ENCODE peak calls at places on chromosome 17, in five cellular contexts. One of them, this sample, is unnamed.
A peak's percentile ranks its signal among the peaks of the same experiment; 100 is the strongest.

GRCh38 chr17:32551186-32551955 is 64.6 kb downstream of the CDK5R1 start:
- DNase-seq in mucosa of descending colon: no peak
- DNase-seq in A673: no peak
- DNase-seq in stimulated activated CD4-positive, alpha-beta T cell treated with anti-CD3 and anti-CD28 coated beads, Interleukin-15, amount 100 ng/mL, for 1 hour: no peak
- DNase-seq in H4: peak; percentile 23
- DNase-seq in this sample: no peak

GRCh38 chr17:79632432-79632735 is 21.5 kb upstream of the RBFOX3 start:
- DNase-seq in mucosa of descending colon: no peak
- DNase-seq in A673: no peak
- DNase-seq in stimulated activated CD4-positive, alpha-beta T cell treated with anti-CD3 and anti-CD28 coated beads, Interleukin-15, amount 100 ng/mL, for 1 hour: no peak
- DNase-seq in H4: no peak
- DNase-seq in this sample: peak; percentile 1

GRCh38 chr17:62105361-62105760 is 40.3 kb upstream of the MED13 start:
- DNase-seq in mucosa of descending colon: no peak
- DNase-seq in A673: no peak
- DNase-seq in stimulated activated CD4-positive, alpha-beta T cell treated with anti-CD3 and anti-CD28 coated beads, Interleukin-15, amount 100 ng/mL, for 1 hour: no peak
- DNase-seq in H4: no peak
- DNase-seq in this sample: no peak

GRCh38 chr17:27562777-27563455 is 68.1 kb upstream of the LGALS9 start:
- DNase-seq in mucosa of descending colon: no peak
- DNase-seq in A673: no peak
- DNase-seq in stimulated activated CD4-positive, alpha-beta T cell treated with anti-CD3 and anti-CD28 coated beads, Interleukin-15, amount 100 ng/mL, for 1 hour: no peak
- DNase-seq in H4: no peak
- DNase-seq in this sample: no peak

GRCh38 chr17:28391401-28391800 is 14.6 kb downstream of the SLC46A1 start:
- DNase-seq in mucosa of descending colon: no peak
- DNase-seq in A673: no peak
- DNase-seq in stimulated activated CD4-positive, alpha-beta T cell treated with anti-CD3 and anti-CD28 coated beads, Interleukin-15, amount 100 ng/mL, for 1 hour: no peak
- DNase-seq in H4: no peak
- DNase-seq in this sample: no peak

GRCh38 chr17:71455219-71455618 is 665.6 kb upstream of the SOX9 start:
- DNase-seq in mucosa of descending colon: no peak
- DNase-seq in A673: no peak
- DNase-seq in stimulated activated CD4-positive, alpha-beta T cell treated with anti-CD3 and anti-CD28 coated beads, Interleukin-15, amount 100 ng/mL, for 1 hour: no peak
- DNase-seq in H4: no peak
- DNase-seq in this sample: no peak

GRCh38 chr17:63474174-63474913 is 2.5 kb upstream of the ACE start:
- DNase-seq in mucosa of descending colon: no peak
- DNase-seq in A673: no peak
- DNase-seq in stimulated activated CD4-positive, alpha-beta T cell treated with anti-CD3 and anti-CD28 coated beads, Interleukin-15, amount 100 ng/mL, for 1 hour: no peak
- DNase-seq in H4: peak; percentile 53
- DNase-seq in this sample: no peak

GRCh38 chr17:34133350-34133749 is 121.7 kb upstream of the CCL2 start:
- DNase-seq in mucosa of descending colon: no peak
- DNase-seq in A673: no peak
- DNase-seq in stimulated activated CD4-positive, alpha-beta T cell treated with anti-CD3 and anti-CD28 coated beads, Interleukin-15, amount 100 ng/mL, for 1 hour: no peak
- DNase-seq in H4: no peak
- DNase-seq in this sample: no peak

GRCh38 chr17:35705705-35706104 is 25.7 kb upstream of the RASL10B start:
- DNase-seq in mucosa of descending colon: no peak
- DNase-seq in A673: no peak
- DNase-seq in stimulated activated CD4-positive, alpha-beta T cell treated with anti-CD3 and anti-CD28 coated beads, Interleukin-15, amount 100 ng/mL, for 1 hour: no peak
- DNase-seq in H4: no peak
- DNase-seq in this sample: no peak

GRCh38 chr17:30477758-30478115 is 529 bp downstream of the GOSR1 start:
- DNase-seq in mucosa of descending colon: no peak
- DNase-seq in A673: no peak
- DNase-seq in stimulated activated CD4-positive, alpha-beta T cell treated with anti-CD3 and anti-CD28 coated beads, Interleukin-15, amount 100 ng/mL, for 1 hour: no peak
- DNase-seq in H4: no peak
- DNase-seq in this sample: no peak

GRCh38 chr17:27106982-27107360 is 186.9 kb upstream of the WSB1 start:
- DNase-seq in mucosa of descending colon: no peak
- DNase-seq in A673: no peak
- DNase-seq in stimulated activated CD4-positive, alpha-beta T cell treated with anti-CD3 and anti-CD28 coated beads, Interleukin-15, amount 100 ng/mL, for 1 hour: no peak
- DNase-seq in H4: no peak
- DNase-seq in this sample: no peak

GRCh38 chr17:1769826-1770477 is 8.1 kb downstream of the SERPINF1 start:
- DNase-seq in mucosa of descending colon: no peak
- DNase-seq in A673: no peak
- DNase-seq in stimulated activated CD4-positive, alpha-beta T cell treated with anti-CD3 and anti-CD28 coated beads, Interleukin-15, amount 100 ng/mL, for 1 hour: no peak
- DNase-seq in H4: peak; percentile 5
- DNase-seq in this sample: no peak

GRCh38 chr17:57355090-57355859 is 99.0 kb downstream of the MSI2 start:
- DNase-seq in mucosa of descending colon: no peak
- DNase-seq in A673: no peak
- DNase-seq in stimulated activated CD4-positive, alpha-beta T cell treated with anti-CD3 and anti-CD28 coated beads, Interleukin-15, amount 100 ng/mL, for 1 hour: no peak
- DNase-seq in H4: no peak
- DNase-seq in this sample: no peak

GRCh38 chr17:73462830-73463229 is 151.0 kb upstream of the CDC42EP4 start:
- DNase-seq in mucosa of descending colon: no peak
- DNase-seq in A673: no peak
- DNase-seq in stimulated activated CD4-positive, alpha-beta T cell treated with anti-CD3 and anti-CD28 coated beads, Interleukin-15, amount 100 ng/mL, for 1 hour: no peak
- DNase-seq in H4: no peak
- DNase-seq in this sample: no peak

GRCh38 chr17:78748730-78749317 is 33.2 kb downstream of the CYTH1 start:
- DNase-seq in mucosa of descending colon: peak; percentile 85
- DNase-seq in A673: no peak
- DNase-seq in stimulated activated CD4-positive, alpha-beta T cell treated with anti-CD3 and anti-CD28 coated beads, Interleukin-15, amount 100 ng/mL, for 1 hour: peak; percentile 63
- DNase-seq in H4: peak; percentile 54
- DNase-seq in this sample: peak; percentile 74

GRCh38 chr17:78645421-78646295 is 68.5 kb upstream of the DNAH17 start:
- DNase-seq in mucosa of descending colon: peak; percentile 87
- DNase-seq in A673: peak; percentile 18
- DNase-seq in stimulated activated CD4-positive, alpha-beta T cell treated with anti-CD3 and anti-CD28 coated beads, Interleukin-15, amount 100 ng/mL, for 1 hour: no peak
- DNase-seq in H4: no peak
- DNase-seq in this sample: no peak

GRCh38 chr17:49880291-49881053 is 32.6 kb upstream of the TAC4 start:
- DNase-seq in mucosa of descending colon: peak; percentile 70
- DNase-seq in A673: peak; percentile 73
- DNase-seq in stimulated activated CD4-positive, alpha-beta T cell treated with anti-CD3 and anti-CD28 coated beads, Interleukin-15, amount 100 ng/mL, for 1 hour: peak; percentile 45
- DNase-seq in H4: peak; percentile 59
- DNase-seq in this sample: peak; percentile 64

GRCh38 chr17:77148109-77148958 is 7.6 kb downstream of the SEC14L1 start:
- DNase-seq in mucosa of descending colon: no peak
- DNase-seq in A673: no peak
- DNase-seq in stimulated activated CD4-positive, alpha-beta T cell treated with anti-CD3 and anti-CD28 coated beads, Interleukin-15, amount 100 ng/mL, for 1 hour: no peak
- DNase-seq in H4: no peak
- DNase-seq in this sample: no peak

GRCh38 chr17:35846055-35846809 is 22.5 kb downstream of the HEATR9 start:
- DNase-seq in mucosa of descending colon: no peak
- DNase-seq in A673: no peak
- DNase-seq in stimulated activated CD4-positive, alpha-beta T cell treated with anti-CD3 and anti-CD28 coated beads, Interleukin-15, amount 100 ng/mL, for 1 hour: no peak
- DNase-seq in H4: no peak
- DNase-seq in this sample: no peak